ENCODE peak calls at places on chromosomes 13 and 19, in five cellular contexts. C, S, B, L and I are unnamed samples.

GRCh38 chr13:51218691-51219090 is 3.5 kb upstream of the FAM124A start:
- DNase-seq in C (no peak), S (no peak), B (no peak), L (no peak), I (no peak)

GRCh38 chr19:40592170-40592569 is 9.0 kb upstream of the LTBP4 start:
- DNase-seq in C (no peak), S (no peak), B (no peak), L (peak), I (no peak)

GRCh38 chr19:1938071-1938470 is 2.9 kb upstream of the CSNK1G2 start:
- DNase-seq in C (no peak), S (no peak), B (no peak), L (no peak), I (no peak)

GRCh38 chr13:90201198-90201597 is 1146.3 kb upstream of the MIR17HG start:
- DNase-seq in C (no peak), S (no peak), B (no peak), L (peak), I (no peak)

GRCh38 chr19:11364935-11365334 is 9.5 kb upstream of the SWSAP1 start:
- DNase-seq in C (no peak), S (no peak), B (no peak), L (no peak), I (no peak)

GRCh38 chr13:37241786-37242185 is 136.3 kb upstream of the CSNK1A1L start:
- DNase-seq in C (no peak), S (no peak), B (no peak), L (no peak), I (no peak)

GRCh38 chr19:29308977-29309520 is 96.1 kb upstream of the UQCRFS1 start:
- DNase-seq in C (no peak), S (no peak), B (no peak), L (no peak), I (no peak)

GRCh38 chr19:926595-927043 is 784 bp downstream of the ARID3A start:
- DNase-seq in C (peak), S (peak), B (no peak), L (peak), I (no peak)

GRCh38 chr19:37654525-37654832 is 786 bp downstream of the ZFP30 start:
- DNase-seq in C (no peak), S (no peak), B (no peak), L (peak), I (peak)

GRCh38 chr19:18650468-18651001 is 13.7 kb downstream of the KLHL26 start:
- DNase-seq in C (peak), S (no peak), B (peak), L (no peak), I (no peak)

GRCh38 chr13:19818223-19818842 is 35.6 kb upstream of the PSPC1 start:
- DNase-seq in C (peak), S (peak), B (no peak), L (peak), I (peak)

GRCh38 chr19:49889687-49890348 is 6.9 kb downstream of the IL4I1 start:
- DNase-seq in C (peak), S (no peak), B (no peak), L (peak), I (peak)
- TF ChIP-seq CTCF in C (peak), S (peak), B (peak), L (peak), I (peak)

DNA sequence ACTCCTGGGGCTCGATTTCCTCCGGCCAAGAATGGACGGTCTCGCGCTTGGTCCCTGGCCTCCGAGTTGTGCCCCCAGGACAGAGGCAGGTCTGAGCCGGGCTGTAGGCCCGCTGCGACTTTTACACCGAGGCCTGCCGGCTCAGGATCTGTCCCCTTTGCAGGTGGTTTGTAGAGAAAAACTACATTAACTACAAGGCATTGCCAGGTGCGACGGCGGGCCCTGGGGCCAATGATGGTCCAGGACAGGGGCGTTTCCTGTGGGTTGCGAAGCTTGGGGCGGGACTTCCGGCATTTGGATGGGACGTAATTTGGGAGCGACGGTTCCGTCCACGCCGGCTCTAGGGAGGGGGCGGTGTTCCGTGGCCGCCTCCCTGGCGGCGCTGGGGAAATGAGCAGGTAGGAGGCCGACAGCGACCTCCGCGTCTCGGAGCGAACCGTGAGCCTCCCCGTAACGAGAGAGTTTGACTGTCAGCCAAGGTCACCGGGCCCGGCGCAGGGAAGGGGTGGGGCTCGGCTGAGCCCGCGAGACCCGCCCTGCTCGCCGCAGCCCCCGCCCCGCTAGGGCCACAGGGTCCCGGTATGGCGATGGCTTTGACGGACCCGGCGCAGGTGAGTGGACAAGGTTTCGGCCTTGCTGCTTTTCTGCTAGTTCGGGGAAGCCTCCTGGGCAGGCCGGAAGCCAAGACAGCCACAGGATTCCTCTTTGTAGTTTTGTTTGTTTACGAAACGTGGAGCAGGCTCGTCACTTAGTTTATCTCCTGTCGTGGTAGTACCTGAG is at the start of gene ZNF805:
- DNase-seq in C (peak), S (peak), B (peak), L (peak), I (peak)
- TF ChIP-seq CTCF in C (peak), S (no peak), B (no peak), L (no peak), I (no peak)

GRCh38 chr13:52884429-52884828 is 36.0 kb upstream of the PCDH8 start:
- DNase-seq in C (no peak), S (no peak), B (no peak), L (no peak), I (no peak)

GRCh38 chr13:52882803-52883202 is 34.4 kb upstream of the PCDH8 start:
- DNase-seq in C (no peak), S (no peak), B (no peak), L (no peak), I (no peak)

DNA sequence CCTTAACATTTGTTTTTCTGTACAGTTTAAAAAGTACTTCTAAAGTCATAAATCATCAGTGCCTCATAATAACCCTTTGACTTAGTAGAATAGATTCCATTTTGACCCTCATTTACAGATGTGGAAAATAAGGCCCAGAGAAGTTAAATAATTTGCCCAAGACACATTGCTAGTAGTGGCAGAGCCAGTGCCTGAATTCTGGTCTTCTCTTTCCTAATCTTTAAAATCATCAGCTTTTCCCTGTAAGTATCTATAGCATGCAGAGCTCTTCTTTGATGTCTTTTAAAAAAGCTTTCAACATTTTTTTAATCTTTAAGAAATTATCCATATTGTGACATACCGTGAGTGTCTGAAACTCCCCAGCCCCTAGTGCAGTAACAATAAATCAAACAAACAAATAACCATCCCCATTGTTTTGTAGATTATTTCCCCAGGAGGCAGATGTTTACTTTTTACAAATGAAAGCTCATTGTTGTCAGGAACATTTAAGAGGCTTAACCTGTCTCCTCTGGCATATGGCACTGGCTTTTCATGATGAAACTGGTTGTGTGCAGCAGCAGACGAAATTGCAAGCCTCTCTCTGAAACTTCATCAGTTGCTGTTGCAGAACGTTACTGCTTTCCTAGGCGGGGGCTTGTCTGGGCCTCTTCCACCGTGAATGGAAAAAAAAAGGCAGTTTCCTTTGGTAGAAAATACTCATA is 31.7 kb upstream of the PCDH8 start:
- DNase-seq in C (no peak), S (no peak), B (no peak), L (no peak), I (no peak)
- TF ChIP-seq CTCF in C (no peak), S (no peak), B (no peak), L (no peak), I (no peak)

GRCh38 chr19:6125571-6125989 is 9.9 kb upstream of the ACSBG2 start:
- DNase-seq in C (peak), S (no peak), B (no peak), L (peak), I (no peak)
- TF ChIP-seq CTCF in C (peak), S (peak), B (peak), L (peak), I (peak)